ENCODE peak calls at places on chromosomes 1 and 21, in seven cellular contexts. One of them, this sample, is unnamed. For H3K4me1 and H3K9me3, the result is how much of the 10 kb centered on the place peaks cover.

GRCh38 chr21:25370311-25370744 is 237.0 kb downstream of the MRPL39 start:
- DNase-seq in stomach: no peak
- DNase-seq in upper lobe of left lung: no peak
- DNase-seq in tibial nerve: no peak
- DNase-seq in A549: no peak
- DNase-seq in fibroblast of lung: peak
- DNase-seq in left lung: no peak
- DNase-seq in this sample: peak

GRCh38 chr1:54763814-54764131 is 550 bp downstream of the PARS2 start:
- DNase-seq in stomach: no peak
- DNase-seq in upper lobe of left lung: no peak
- DNase-seq in tibial nerve: no peak
- DNase-seq in A549: peak
- DNase-seq in fibroblast of lung: no peak
- DNase-seq in left lung: no peak
- DNase-seq in this sample: no peak

GRCh38 chr21:25657140-25657539 is 18.1 kb downstream of the JAM2 start:
- DNase-seq in stomach: no peak
- DNase-seq in upper lobe of left lung: no peak
- DNase-seq in tibial nerve: no peak
- DNase-seq in A549: no peak
- DNase-seq in fibroblast of lung: no peak
- DNase-seq in left lung: no peak
- DNase-seq in this sample: no peak

GRCh38 chr1:45230537-45230936 is 24.1 kb upstream of the ZSWIM5 start:
- DNase-seq in stomach: peak
- DNase-seq in upper lobe of left lung: no peak
- DNase-seq in tibial nerve: no peak
- DNase-seq in A549: no peak
- DNase-seq in fibroblast of lung: no peak
- DNase-seq in left lung: no peak
- DNase-seq in this sample: no peak

GRCh38 chr1:30911061-30911954 is 2.8 kb upstream of the SDC3 start:
- DNase-seq in stomach: peak
- DNase-seq in upper lobe of left lung: no peak
- DNase-seq in tibial nerve: peak
- DNase-seq in A549: peak
- DNase-seq in fibroblast of lung: peak
- DNase-seq in left lung: peak
- DNase-seq in this sample: peak

GRCh38 chr21:30240661-30241060 is 24.8 kb upstream of the CLDN8 start:
- DNase-seq in stomach: no peak
- DNase-seq in upper lobe of left lung: no peak
- DNase-seq in tibial nerve: no peak
- DNase-seq in A549: no peak
- DNase-seq in fibroblast of lung: no peak
- DNase-seq in left lung: no peak
- DNase-seq in this sample: no peak

GRCh38 chr1:25037174-25038074 is 107.3 kb upstream of the RUNX3 start:
- DNase-seq in stomach: no peak
- DNase-seq in upper lobe of left lung: no peak
- DNase-seq in tibial nerve: peak
- DNase-seq in A549: peak
- DNase-seq in fibroblast of lung: peak
- DNase-seq in left lung: no peak
- DNase-seq in this sample: peak

GRCh38 chr1:37875833-37876232 is 16.4 kb upstream of the MTF1 start:
- DNase-seq in stomach: no peak
- DNase-seq in upper lobe of left lung: no peak
- DNase-seq in tibial nerve: no peak
- DNase-seq in A549: no peak
- DNase-seq in fibroblast of lung: no peak
- DNase-seq in left lung: no peak
- DNase-seq in this sample: peak

GRCh38 chr1:80540149-80540548 is 1260.6 kb upstream of the ADGRL2 start:
- DNase-seq in stomach: no peak
- DNase-seq in upper lobe of left lung: no peak
- DNase-seq in tibial nerve: no peak
- DNase-seq in A549: no peak
- DNase-seq in fibroblast of lung: no peak
- DNase-seq in left lung: no peak
- DNase-seq in this sample: peak

GRCh38 chr1:109240158-109241152 is 8.9 kb upstream of the CELSR2 start:
- DNase-seq in stomach: peak
- DNase-seq in upper lobe of left lung: peak
- DNase-seq in tibial nerve: peak
- DNase-seq in A549: no peak
- DNase-seq in fibroblast of lung: peak
- DNase-seq in left lung: no peak
- DNase-seq in this sample: peak

GRCh38 chr1:25477448-25478034 is 46.8 kb downstream of the MACO1 start:
- DNase-seq in stomach: no peak
- DNase-seq in upper lobe of left lung: no peak
- DNase-seq in tibial nerve: no peak
- DNase-seq in A549: no peak
- DNase-seq in fibroblast of lung: peak
- DNase-seq in left lung: no peak
- DNase-seq in this sample: no peak

GRCh38 chr21:37862536-37862935 is 53.7 kb downstream of the KCNJ6 start:
- DNase-seq in stomach: no peak
- DNase-seq in upper lobe of left lung: no peak
- DNase-seq in tibial nerve: no peak
- DNase-seq in A549: peak
- DNase-seq in fibroblast of lung: peak
- DNase-seq in left lung: no peak
- DNase-seq in this sample: peak

GRCh38 chr1:29793101-29793546 is 556.8 kb downstream of the PTPRU start:
- DNase-seq in stomach: peak
- DNase-seq in upper lobe of left lung: no peak
- DNase-seq in tibial nerve: peak
- DNase-seq in A549: peak
- DNase-seq in fibroblast of lung: peak
- DNase-seq in left lung: peak
- DNase-seq in this sample: peak

DNA sequence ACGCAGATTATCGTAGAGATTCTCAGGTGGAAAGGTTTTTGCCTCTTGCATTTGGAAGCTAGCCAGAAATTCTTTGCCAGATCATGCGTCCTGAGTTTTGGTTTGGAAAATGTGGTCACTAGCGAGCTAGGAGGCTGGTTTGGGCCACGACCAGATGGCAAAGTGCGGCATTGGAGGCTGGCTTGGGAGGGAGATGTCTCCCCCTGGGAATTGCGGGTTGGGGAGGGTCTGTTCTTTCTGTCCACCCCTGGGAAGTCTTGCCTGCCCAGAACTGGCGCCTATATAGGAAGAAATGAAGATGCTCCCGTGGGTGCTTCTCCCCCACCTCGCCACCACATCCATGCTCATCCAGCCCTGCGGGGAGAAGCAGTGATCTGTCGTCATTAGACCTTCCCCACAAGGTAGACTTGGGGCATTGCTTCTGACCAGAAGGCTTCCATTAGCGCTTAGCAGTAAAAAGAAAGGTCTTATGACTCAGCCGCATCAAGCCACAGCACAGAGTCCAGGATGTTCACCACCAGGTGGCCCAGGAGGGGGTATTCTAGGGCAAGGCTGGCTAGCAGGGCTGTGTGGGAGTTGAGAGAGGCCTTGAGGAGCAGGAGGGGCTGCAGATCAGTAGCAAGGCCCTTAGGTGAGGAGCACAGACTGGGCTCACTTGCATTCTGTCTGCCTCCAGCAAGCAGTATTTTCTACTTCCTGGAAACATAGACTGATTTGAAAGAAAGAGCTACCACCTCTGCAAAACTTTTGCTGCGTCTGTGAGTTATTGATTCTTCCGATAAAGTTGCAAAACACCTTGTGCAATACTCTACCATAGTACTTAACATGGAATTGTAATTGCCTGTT is 1.5 kb upstream of the PTP4A2 start:
- DNase-seq in stomach: peak
- DNase-seq in upper lobe of left lung: no peak
- DNase-seq in tibial nerve: peak
- DNase-seq in A549: peak
- DNase-seq in fibroblast of lung: peak
- DNase-seq in left lung: peak
- DNase-seq in this sample: peak
- H3K4me1 ChIP-seq in stomach: under half
- H3K4me1 ChIP-seq in upper lobe of left lung: half or more
- H3K4me1 ChIP-seq in tibial nerve: under half
- H3K4me1 ChIP-seq in A549: half or more
- H3K4me1 ChIP-seq in fibroblast of lung: under half
- H3K4me1 ChIP-seq in left lung: under half
- H3K4me1 ChIP-seq in this sample: half or more

DNA sequence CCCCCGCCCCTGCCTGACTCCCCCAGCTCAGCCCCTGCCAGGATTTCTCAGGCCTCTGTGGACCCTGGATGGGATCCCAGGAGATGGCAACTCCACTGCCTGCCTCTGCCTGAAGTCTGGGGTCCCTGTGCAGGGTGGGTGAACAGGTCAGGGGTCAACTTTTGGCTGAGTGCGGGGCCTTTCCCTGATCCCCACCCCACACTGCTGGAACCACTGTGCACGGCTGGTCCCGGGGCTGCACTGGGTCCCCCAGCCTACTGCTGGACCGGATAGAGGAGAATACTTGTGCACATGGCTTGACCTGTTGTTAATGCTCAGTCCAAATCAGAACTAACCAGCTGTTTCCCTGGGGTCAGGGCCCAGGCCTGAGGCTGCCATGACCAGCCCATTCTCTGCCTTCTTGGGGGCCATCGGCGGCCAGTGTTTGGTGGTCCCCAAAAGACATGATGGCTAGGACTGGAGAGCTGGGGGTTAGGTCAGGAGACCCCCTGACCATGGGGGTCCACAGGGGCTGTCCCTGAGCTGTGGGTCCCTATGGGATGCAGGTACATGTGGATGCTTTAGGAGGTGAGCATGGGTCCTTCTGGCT is 19.2 kb upstream of the ZNF678 start:
- DNase-seq in stomach: no peak
- DNase-seq in upper lobe of left lung: peak
- DNase-seq in tibial nerve: no peak
- DNase-seq in A549: no peak
- DNase-seq in fibroblast of lung: no peak
- DNase-seq in left lung: no peak
- DNase-seq in this sample: no peak
- H3K9me3 ChIP-seq in stomach: under half
- H3K9me3 ChIP-seq in upper lobe of left lung: under half
- H3K9me3 ChIP-seq in tibial nerve: under half
- H3K9me3 ChIP-seq in A549: under half
- H3K9me3 ChIP-seq in fibroblast of lung: under half
- H3K9me3 ChIP-seq in left lung: under half
- H3K9me3 ChIP-seq in this sample: under half

DNA sequence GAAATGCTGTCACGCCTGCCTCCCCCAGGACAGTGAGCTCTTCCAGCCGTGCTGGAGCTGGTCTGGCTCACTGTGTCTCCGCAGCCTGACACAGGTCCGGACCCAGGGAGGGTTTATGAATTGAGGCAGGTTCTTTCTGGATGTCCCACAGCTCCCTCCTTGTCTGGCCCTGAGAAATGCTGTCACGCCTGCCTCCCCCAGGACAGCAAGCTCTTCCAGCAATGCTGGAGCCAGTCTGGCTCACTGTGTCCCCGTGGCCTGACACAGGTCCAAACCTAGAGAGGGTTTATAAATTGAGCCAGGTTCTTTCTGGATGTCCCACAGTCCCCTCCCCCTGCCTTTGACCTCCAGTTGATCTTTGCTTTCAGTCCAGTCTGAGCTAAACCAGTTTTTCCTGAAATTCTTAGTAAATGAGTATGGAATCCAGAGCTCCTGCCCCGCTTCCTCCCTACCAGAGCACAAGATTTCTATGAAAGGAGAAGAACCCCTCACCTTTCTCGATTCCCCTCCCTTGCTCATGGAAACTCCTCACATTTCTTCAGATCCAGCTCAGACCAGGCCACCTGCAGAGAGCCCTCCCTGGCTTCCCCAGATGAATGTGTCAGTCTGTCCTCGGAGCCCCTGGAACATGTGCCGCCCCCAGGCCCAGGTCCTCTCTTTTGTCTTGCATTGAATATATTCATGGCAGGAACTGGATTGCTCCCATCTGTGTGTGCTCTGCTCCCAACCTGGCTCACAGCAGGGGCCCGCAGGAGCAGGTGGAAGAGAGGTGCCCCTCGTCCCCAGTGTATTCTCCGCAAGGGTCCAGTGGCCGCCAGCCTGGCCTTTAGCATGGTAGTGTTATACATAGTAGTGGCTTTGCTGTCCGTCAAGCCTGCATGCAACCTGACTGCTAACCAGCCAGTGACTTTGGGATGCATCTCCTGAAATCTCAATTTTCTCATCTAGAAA is 116.3 kb downstream of the EPHB2 start:
- DNase-seq in stomach: peak
- DNase-seq in upper lobe of left lung: no peak
- DNase-seq in tibial nerve: no peak
- DNase-seq in A549: no peak
- DNase-seq in fibroblast of lung: peak
- DNase-seq in left lung: peak
- DNase-seq in this sample: no peak
- H3K4me1 ChIP-seq in stomach: under half
- H3K4me1 ChIP-seq in upper lobe of left lung: under half
- H3K4me1 ChIP-seq in tibial nerve: under half
- H3K4me1 ChIP-seq in A549: half or more
- H3K4me1 ChIP-seq in fibroblast of lung: under half
- H3K4me1 ChIP-seq in left lung: under half
- H3K4me1 ChIP-seq in this sample: under half

GRCh38 chr1:2784854-2785630 is 16.5 kb downstream of the TTC34 start:
- DNase-seq in stomach: no peak
- DNase-seq in upper lobe of left lung: peak
- DNase-seq in tibial nerve: no peak
- DNase-seq in A549: no peak
- DNase-seq in fibroblast of lung: no peak
- DNase-seq in left lung: peak
- DNase-seq in this sample: no peak

GRCh38 chr1:2783069-2783434 is 18.4 kb downstream of the TTC34 start:
- DNase-seq in stomach: no peak
- DNase-seq in upper lobe of left lung: peak
- DNase-seq in tibial nerve: no peak
- DNase-seq in A549: no peak
- DNase-seq in fibroblast of lung: no peak
- DNase-seq in left lung: no peak
- DNase-seq in this sample: no peak

GRCh38 chr1:2783435-2784397 is 17.8 kb downstream of the TTC34 start:
- DNase-seq in stomach: no peak
- DNase-seq in upper lobe of left lung: peak
- DNase-seq in tibial nerve: no peak
- DNase-seq in A549: no peak
- DNase-seq in fibroblast of lung: no peak
- DNase-seq in left lung: peak
- DNase-seq in this sample: no peak

GRCh38 chr1:2778220-2778592 is 23.3 kb downstream of the TTC34 start:
- DNase-seq in stomach: no peak
- DNase-seq in upper lobe of left lung: peak
- DNase-seq in tibial nerve: no peak
- DNase-seq in A549: no peak
- DNase-seq in fibroblast of lung: no peak
- DNase-seq in left lung: no peak
- DNase-seq in this sample: no peak

DNA sequence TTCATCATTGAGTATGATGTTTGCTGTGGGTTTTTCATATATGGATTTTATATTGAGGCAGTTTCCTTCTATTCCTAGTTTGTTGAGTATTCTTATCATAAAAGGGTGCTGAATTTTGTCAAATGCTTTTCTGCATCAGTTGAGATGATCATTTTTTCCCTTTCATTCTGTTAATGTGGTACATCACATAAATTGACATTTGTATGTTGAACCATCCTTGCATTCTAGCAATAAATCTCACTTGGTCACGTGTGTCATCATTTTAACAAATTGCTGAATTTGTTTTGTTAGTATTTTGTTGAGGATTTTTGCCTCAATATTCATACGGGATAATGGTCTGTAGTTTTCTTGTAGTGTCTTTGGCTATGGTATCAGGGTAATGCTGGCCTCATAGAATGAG is 19.9 kb downstream of the TTC34 start:
- DNase-seq in stomach: no peak
- DNase-seq in upper lobe of left lung: no peak
- DNase-seq in tibial nerve: no peak
- DNase-seq in A549: no peak
- DNase-seq in fibroblast of lung: no peak
- DNase-seq in left lung: no peak
- DNase-seq in this sample: no peak
- H3K9me3 ChIP-seq in stomach: under half
- H3K9me3 ChIP-seq in upper lobe of left lung: under half
- H3K9me3 ChIP-seq in tibial nerve: under half
- H3K9me3 ChIP-seq in A549: under half
- H3K9me3 ChIP-seq in fibroblast of lung: under half
- H3K9me3 ChIP-seq in left lung: under half
- H3K9me3 ChIP-seq in this sample: under half